ENCODE peak calls at places on chromosomes 4 and X, in five cellular contexts. V is OCI-LY7; R is CD8-positive, alpha-beta memory T cell; D is heart right ventricle; Y is PC-3. I is an unnamed sample.

GRCh38 chr4:138439143-138439581 is 197.0 kb upstream of the SLC7A11 start:
- DNase-seq in V (no peak), R (no peak), D (no peak), Y (peak; percentile 30), I (no peak)

GRCh38 chr4:5812506-5813229 is 80.2 kb downstream of the CRMP1 start:
- DNase-seq in V (peak; percentile 71), R (no peak), D (peak; percentile 52), Y (peak; percentile 74), I (peak; percentile 18)

GRCh38 chr4:113383111-113383785 is 333.8 kb downstream of the ANK2 start:
- DNase-seq in V (no peak), R (no peak), D (peak; percentile 55), Y (peak; percentile 87), I (no peak)

GRCh38 chrX:114615765-114616164 is 31.9 kb downstream of the HTR2C start:
- DNase-seq in V (no peak), R (no peak), D (no peak), Y (no peak), I (no peak)

GRCh38 chr4:105520819-105521790 is 31.3 kb upstream of the ARHGEF38 start:
- DNase-seq in V (peak; percentile 39), R (no peak), D (peak; percentile 27), Y (peak; percentile 61), I (peak; percentile 2)

GRCh38 chrX:100649550-100650356 is 5.8 kb downstream of the SRPX2 start:
- DNase-seq in V (no peak), R (no peak), D (peak; percentile 48), Y (peak; percentile 87), I (no peak)

GRCh38 chrX:94576367-94577004 is 902.5 kb downstream of the FAM133A start:
- DNase-seq in V (no peak), R (no peak), D (no peak), Y (peak; percentile 12), I (no peak)

GRCh38 chr4:67762091-67762490 is 7.9 kb upstream of the GNRHR start:
- DNase-seq in V (no peak), R (no peak), D (no peak), Y (no peak), I (no peak)

GRCh38 chr4:134201216-134202098 is at the start of gene PABPC4L:
- DNase-seq in V (no peak), R (no peak), D (peak; percentile 79), Y (peak; percentile 72), I (peak; percentile 19)

GRCh38 chrX:136268051-136269048 is 17.1 kb upstream of the MAP7D3 start:
- DNase-seq in V (peak; percentile 63), R (peak; percentile 50), D (peak; percentile 40), Y (peak; percentile 67), I (peak; percentile 39)

GRCh38 chr4:145484240-145484846 is 2.7 kb downstream of the SMAD1 start:
- DNase-seq in V (no peak), R (no peak), D (no peak), Y (no peak), I (no peak)

GRCh38 chrX:39605183-39605582 is 492.6 kb downstream of the BCOR start:
- DNase-seq in V (no peak), R (no peak), D (no peak), Y (no peak), I (no peak)

GRCh38 chr4:145840162-145840768 is 98.4 kb downstream of the ZNF827 start:
- DNase-seq in V (peak; percentile 71), R (no peak), D (no peak), Y (peak; percentile 82), I (peak; percentile 21)

GRCh38 chr4:81844717-81845116 is 373.0 kb upstream of the RASGEF1B start:
- DNase-seq in V (peak; percentile 86), R (peak; percentile 78), D (peak; percentile 69), Y (peak; percentile 86), I (peak; percentile 67)

GRCh38 chrX:41025926-41026325 is 59.3 kb upstream of the USP9X start:
- DNase-seq in V (no peak), R (no peak), D (no peak), Y (no peak), I (no peak)

GRCh38 chrX:140918398-140919043 is 83.9 kb upstream of the SPANXB1 start:
- DNase-seq in V (peak; percentile 71), R (no peak), D (peak; percentile 4), Y (peak; percentile 70), I (peak; percentile 71)

GRCh38 chr4:48939785-48940184 is 33.2 kb upstream of the OCIAD2 start:
- DNase-seq in V (no peak), R (no peak), D (peak; percentile 8), Y (peak; percentile 92), I (no peak)

GRCh38 chr4:8200302-8200975 is 1.3 kb downstream of the SH3TC1 start:
- DNase-seq in V (peak; percentile 81), R (peak; percentile 58), D (peak; percentile 74), Y (no peak), I (peak; percentile 67)

GRCh38 chr4:21452931-21453330 is 495.6 kb downstream of the KCNIP4 start:
- DNase-seq in V (no peak), R (no peak), D (no peak), Y (no peak), I (no peak)

GRCh38 chr4:112322866-112323265 is 25.7 kb downstream of the ALPK1 start:
- DNase-seq in V (no peak), R (no peak), D (no peak), Y (no peak), I (no peak)

GRCh38 chr4:3293410-3294391 is 880 bp downstream of the RGS12 start:
- DNase-seq in V (peak; percentile 5), R (no peak), D (no peak), Y (no peak), I (no peak)

GRCh38 chr4:25767877-25768475 is 94.8 kb downstream of the SEL1L3 start:
- DNase-seq in V (peak; percentile 47), R (no peak), D (peak; percentile 73), Y (peak; percentile 69), I (no peak)

GRCh38 chr4:8439914-8440490 is 521 bp downstream of the ACOX3 start:
- DNase-seq in V (peak; percentile 72), R (no peak), D (no peak), Y (no peak), I (no peak)

GRCh38 chrX:53319614-53320542 is 38.5 kb upstream of the IQSEC2 start:
- DNase-seq in V (no peak), R (no peak), D (no peak), Y (no peak), I (no peak)

GRCh38 chr4:68466751-68467150 is 19.5 kb downstream of the TMPRSS11E start:
- DNase-seq in V (no peak), R (no peak), D (no peak), Y (peak; percentile 60), I (no peak)

GRCh38 chrX:84475596-84475995 is 26.7 kb downstream of the HDX start:
- DNase-seq in V (no peak), R (no peak), D (no peak), Y (no peak), I (no peak)

GRCh38 chr4:185779520-185779919 is 32.5 kb downstream of the SORBS2 start:
- DNase-seq in V (no peak), R (no peak), D (no peak), Y (peak; percentile 54), I (no peak)

GRCh38 chr4:169565606-169566351 is 46.6 kb downstream of the NEK1 start:
- DNase-seq in V (no peak), R (no peak), D (no peak), Y (no peak), I (no peak)

GRCh38 chr4:24434193-24434728 is 150.1 kb downstream of the DHX15 start:
- DNase-seq in V (no peak), R (no peak), D (no peak), Y (no peak), I (no peak)

GRCh38 chr4:156946508-156947197 is 24.9 kb downstream of the PDGFC start:
- DNase-seq in V (no peak), R (no peak), D (no peak), Y (peak; percentile 94), I (no peak)

GRCh38 chrX:10014462-10015373 is 47.6 kb downstream of the CLDN34 start:
- DNase-seq in V (peak; percentile 77), R (peak; percentile 79), D (peak; percentile 87), Y (peak; percentile 87), I (peak; percentile 78)

GRCh38 chr4:124135409-124135813 is 577.1 kb downstream of the ANKRD50 start:
- DNase-seq in V (no peak), R (no peak), D (no peak), Y (peak; percentile 43), I (no peak)

GRCh38 chr4:135197650-135198049 is 996.1 kb upstream of the PABPC4L start:
- DNase-seq in V (no peak), R (no peak), D (no peak), Y (no peak), I (no peak)

GRCh38 chrX:130770615-130771014 is 132.4 kb downstream of the ENOX2 start:
- DNase-seq in V (no peak), R (no peak), D (no peak), Y (peak; percentile 89), I (no peak)

GRCh38 chrX:8653956-8654355 is 78.0 kb downstream of the ANOS1 start:
- DNase-seq in V (no peak), R (no peak), D (no peak), Y (peak; percentile 84), I (no peak)
- H3K4me1 ChIP-seq in V (no peaks in the 10 kb centered on the region), R (no peaks in the 10 kb centered on the region), D (no peaks in the 10 kb centered on the region), Y (peaks cover 9% of the 10 kb centered on the region), I (no peaks in the 10 kb centered on the region)

GRCh38 chr4:38671594-38671943 is 7.6 kb downstream of the KLF3 start:
- DNase-seq in V (no peak), R (no peak), D (no peak), Y (no peak), I (peak; percentile 47)
- H3K4me1 ChIP-seq in V (peaks cover 4% of the 10 kb centered on the region), R (peaks cover 92% of the 10 kb centered on the region), D (peaks cover 100% of the 10 kb centered on the region), Y (peaks cover 79% of the 10 kb centered on the region), I (peaks cover 93% of the 10 kb centered on the region)

GRCh38 chrX:71106427-71106826 is at the start of gene CXorf65:
- DNase-seq in V (no peak), R (no peak), D (no peak), Y (no peak), I (no peak)

GRCh38 chrX:71100581-71101505 is 5.2 kb downstream of the FOXO4 start:
- DNase-seq in V (no peak), R (peak; percentile 52), D (no peak), Y (no peak), I (no peak)

GRCh38 chrX:71105638-71106037 is 902 bp downstream of the CXorf65 start:
- DNase-seq in V (no peak), R (no peak), D (no peak), Y (no peak), I (no peak)

GRCh38 chrX:71102292-71102691 is 4.2 kb downstream of the CXorf65 start:
- DNase-seq in V (no peak), R (no peak), D (no peak), Y (no peak), I (no peak)

GRCh38 chrX:71103110-71103983 is 3.2 kb downstream of the CXorf65 start:
- DNase-seq in V (peak; percentile 60), R (peak; percentile 79), D (no peak), Y (no peak), I (peak; percentile 62)
- H3K4me1 ChIP-seq in V (peaks cover 25% of the 10 kb centered on the region), R (peaks cover 79% of the 10 kb centered on the region), D (peaks cover 42% of the 10 kb centered on the region), Y (no peaks in the 10 kb centered on the region), I (peaks cover 90% of the 10 kb centered on the region)

DNA sequence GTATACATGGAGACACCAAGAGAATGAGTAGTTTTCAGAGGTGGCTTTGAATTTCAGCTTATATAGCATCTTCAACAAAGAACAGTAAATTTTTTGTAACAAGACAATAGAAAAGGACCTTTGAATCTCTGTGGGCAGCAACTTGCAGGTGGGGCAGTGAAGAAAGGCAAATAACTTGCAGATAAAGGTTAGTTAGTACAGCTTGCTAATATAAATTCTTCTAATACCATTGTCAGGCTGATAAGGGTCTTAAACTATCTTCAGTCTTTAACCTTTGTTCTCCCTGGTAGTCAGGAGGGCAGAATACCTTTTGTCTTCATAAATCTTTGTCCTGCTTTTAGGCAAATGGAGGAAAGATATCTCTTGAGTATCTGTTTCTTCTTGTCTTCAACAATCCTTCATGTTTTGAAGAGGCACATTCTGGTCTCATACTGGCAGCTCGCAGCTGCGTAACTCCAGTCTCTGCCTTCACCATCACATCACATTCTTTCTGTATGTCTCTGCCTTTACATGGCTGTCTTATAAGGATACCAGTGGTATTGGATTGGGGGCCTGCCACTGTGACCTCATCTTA is 16.0 kb downstream of the ANXA3 start:
- DNase-seq in V (no peak), R (no peak), D (no peak), Y (no peak), I (no peak)
- H3K4me1 ChIP-seq in V (no peaks in the 10 kb centered on the region), R (no peaks in the 10 kb centered on the region), D (peaks cover 24% of the 10 kb centered on the region), Y (peaks cover 54% of the 10 kb centered on the region), I (no peaks in the 10 kb centered on the region)